ENCODE peak calls at places on chromosome 19, in ten cellular contexts. V is HFF-Myc; B is CD8-positive, alpha-beta T cell; C is left lung; U is fibroblast of lung; R is astrocyte of the cerebellum; D is bronchial epithelial cell; G is esophagus muscularis mucosa; I is PC-9; H is AG10803. S is an unnamed sample.

GRCh38 chr19:49786432-49786831 is 19.6 kb downstream of the AP2A1 start:
- DNase-seq in V (no peak), B (no peak), C (no peak), U (peak), R (no peak), D (peak), G (no peak), I (no peak), H (peak), S (no peak)

GRCh38 chr19:45512881-45513483 is 5.7 kb downstream of the VASP start:
- DNase-seq in V (no peak), B (no peak), C (no peak), U (no peak), R (no peak), D (no peak), G (no peak), I (no peak), H (no peak), S (no peak)

GRCh38 chr19:38975214-38975860 is at the start of gene FBXO17:
- DNase-seq in V (no peak), B (no peak), C (peak), U (peak), R (no peak), D (peak), G (no peak), I (peak), H (peak), S (no peak)

GRCh38 chr19:3785464-3785937 is 680 bp downstream of the MATK start:
- DNase-seq in V (no peak), B (peak), C (peak), U (no peak), R (no peak), D (no peak), G (no peak), I (no peak), H (no peak), S (no peak)

GRCh38 chr19:50537769-50538230 is 24.1 kb upstream of the ASPDH start:
- DNase-seq in V (peak), B (peak), C (peak), U (peak), R (peak), D (peak), G (no peak), I (peak), H (peak), S (peak)

GRCh38 chr19:23482829-23483228 is 87.6 kb upstream of the ZNF91 start:
- DNase-seq in V (no peak), B (no peak), C (no peak), U (no peak), R (no peak), D (no peak), G (no peak), I (peak), H (no peak), S (no peak)

GRCh38 chr19:3976495-3977241 is 5.8 kb upstream of the DAPK3 start:
- DNase-seq in V (no peak), B (no peak), C (no peak), U (no peak), R (no peak), D (no peak), G (no peak), I (no peak), H (peak), S (no peak)

GRCh38 chr19:40776966-40777794 is 867 bp upstream of the RAB4B start:
- DNase-seq in V (peak), B (peak), C (no peak), U (peak), R (peak), D (peak), G (peak), I (peak), H (peak), S (peak)

GRCh38 chr19:12265921-12266704 is 28.6 kb downstream of the ZNF44 start:
- DNase-seq in V (no peak), B (no peak), C (no peak), U (no peak), R (no peak), D (no peak), G (no peak), I (no peak), H (no peak), S (no peak)

GRCh38 chr19:15540435-15540834 is 32.1 kb downstream of the CYP4F22 start:
- DNase-seq in V (no peak), B (no peak), C (no peak), U (no peak), R (no peak), D (no peak), G (no peak), I (no peak), H (no peak), S (no peak)

GRCh38 chr19:38850976-38851621 is 1.3 kb upstream of the HNRNPL start:
- DNase-seq in V (no peak), B (peak), C (peak), U (no peak), R (no peak), D (no peak), G (no peak), I (no peak), H (no peak), S (no peak)

GRCh38 chr19:46674416-46675178 is 13.6 kb upstream of the DACT3 start:
- DNase-seq in V (no peak), B (no peak), C (no peak), U (no peak), R (no peak), D (peak), G (no peak), I (no peak), H (no peak), S (no peak)

GRCh38 chr19:18603255-18603957 is 3.2 kb downstream of the CRLF1 start:
- DNase-seq in V (no peak), B (no peak), C (no peak), U (no peak), R (no peak), D (no peak), G (no peak), I (no peak), H (peak), S (no peak)

GRCh38 chr19:575527-576506 is 3.4 kb downstream of the BSG start:
- DNase-seq in V (no peak), B (no peak), C (peak), U (peak), R (no peak), D (peak), G (no peak), I (peak), H (peak), S (no peak)

GRCh38 chr19:38247734-38248268 is 8.4 kb downstream of the PPP1R14A start:
- DNase-seq in V (no peak), B (no peak), C (no peak), U (no peak), R (no peak), D (no peak), G (no peak), I (no peak), H (peak), S (no peak)

GRCh38 chr19:50658438-50659317 is 9.4 kb downstream of the C19orf81 start:
- DNase-seq in V (no peak), B (peak), C (peak), U (peak), R (no peak), D (no peak), G (no peak), I (no peak), H (peak), S (no peak)

GRCh38 chr19:1725100-1726064 is 27.9 kb upstream of the ONECUT3 start:
- DNase-seq in V (no peak), B (no peak), C (peak), U (peak), R (no peak), D (no peak), G (no peak), I (no peak), H (peak), S (no peak)

GRCh38 chr19:12656899-12657571 is 9.5 kb downstream of the MAN2B1 start:
- DNase-seq in V (no peak), B (no peak), C (no peak), U (no peak), R (no peak), D (no peak), G (no peak), I (no peak), H (no peak), S (no peak)

GRCh38 chr19:45882652-45883585 is 3.0 kb downstream of the IRF2BP1 start:
- DNase-seq in V (peak), B (peak), C (peak), U (peak), R (peak), D (peak), G (peak), I (peak), H (peak), S (no peak)

GRCh38 chr19:10876459-10877240 is 5.3 kb downstream of the CARM1 start:
- DNase-seq in V (no peak), B (no peak), C (no peak), U (no peak), R (no peak), D (no peak), G (no peak), I (no peak), H (no peak), S (no peak)

GRCh38 chr19:12237143-12237839 is 57.4 kb downstream of the ZNF44 start:
- DNase-seq in V (no peak), B (no peak), C (no peak), U (no peak), R (no peak), D (no peak), G (no peak), I (no peak), H (no peak), S (no peak)

GRCh38 chr19:40438284-40438683 is 5.9 kb downstream of the SERTAD3 start:
- DNase-seq in V (no peak), B (no peak), C (no peak), U (no peak), R (no peak), D (no peak), G (no peak), I (no peak), H (no peak), S (no peak)

GRCh38 chr19:55248704-55249103 is 10.1 kb downstream of the PPP6R1 start:
- DNase-seq in V (no peak), B (no peak), C (no peak), U (no peak), R (no peak), D (no peak), G (no peak), I (no peak), H (no peak), S (no peak)

GRCh38 chr19:4319067-4319718 is 14.8 kb downstream of the FSD1 start:
- DNase-seq in V (no peak), B (no peak), C (no peak), U (no peak), R (no peak), D (no peak), G (no peak), I (no peak), H (no peak), S (no peak)

GRCh38 chr19:10835089-10835753 is 791 bp downstream of the TMED1 start:
- DNase-seq in V (no peak), B (no peak), C (peak), U (no peak), R (no peak), D (peak), G (no peak), I (no peak), H (no peak), S (peak)

GRCh38 chr19:34960940-34961679 is 2.9 kb downstream of the ZNF792 start:
- DNase-seq in V (no peak), B (no peak), C (no peak), U (no peak), R (no peak), D (no peak), G (no peak), I (no peak), H (no peak), S (no peak)

GRCh38 chr19:6233827-6234511 is 45.8 kb downstream of the MLLT1 start:
- DNase-seq in V (no peak), B (no peak), C (peak), U (no peak), R (no peak), D (no peak), G (no peak), I (no peak), H (peak), S (no peak)

GRCh38 chr19:45419396-45419795 is 4.3 kb downstream of the ERCC1 start:
- DNase-seq in V (no peak), B (no peak), C (no peak), U (no peak), R (no peak), D (no peak), G (no peak), I (no peak), H (no peak), S (no peak)

GRCh38 chr19:17957887-17958286 is 9.0 kb upstream of the KCNN1 start:
- DNase-seq in V (no peak), B (no peak), C (no peak), U (no peak), R (no peak), D (no peak), G (no peak), I (no peak), H (no peak), S (no peak)

GRCh38 chr19:794989-795658 is 2.1 kb upstream of the PTBP1 start:
- DNase-seq in V (no peak), B (no peak), C (peak), U (no peak), R (no peak), D (no peak), G (no peak), I (no peak), H (no peak), S (no peak)

GRCh38 chr19:34974631-34975030 is 10.6 kb upstream of the ZNF792 start:
- DNase-seq in V (no peak), B (no peak), C (no peak), U (no peak), R (no peak), D (no peak), G (no peak), I (no peak), H (peak), S (no peak)

GRCh38 chr19:14494910-14495677 is 833 bp downstream of the GIPC1 start:
- DNase-seq in V (no peak), B (no peak), C (no peak), U (no peak), R (no peak), D (peak), G (no peak), I (peak), H (no peak), S (no peak)
- H3K4me3 ChIP-seq in V (peak), B (peak), C (peak), U (peak), R (peak), D (peak), G (peak), I (peak), H (peak), S (peak)

GRCh38 chr19:42560731-42561130 is 32.5 kb upstream of the CEACAM1 start:
- DNase-seq in V (no peak), B (no peak), C (no peak), U (no peak), R (no peak), D (no peak), G (no peak), I (no peak), H (no peak), S (no peak)

GRCh38 chr19:42563352-42564210 is 31.1 kb downstream of the CEACAM8 start:
- DNase-seq in V (peak), B (no peak), C (no peak), U (peak), R (peak), D (peak), G (no peak), I (peak), H (peak), S (no peak)

GRCh38 chr19:42555801-42556200 is 27.5 kb upstream of the CEACAM1 start:
- DNase-seq in V (no peak), B (no peak), C (no peak), U (no peak), R (no peak), D (no peak), G (no peak), I (no peak), H (no peak), S (no peak)

GRCh38 chr19:42561512-42561911 is 33.2 kb downstream of the CEACAM8 start:
- DNase-seq in V (no peak), B (no peak), C (no peak), U (no peak), R (no peak), D (no peak), G (no peak), I (no peak), H (no peak), S (no peak)
- TF ChIP-seq CTCF in V (no peak), B (no peak), C (no peak), U (no peak), R (no peak), D (no peak), G (no peak), I (no peak), H (no peak), S (no peak)

GRCh38 chr19:32928806-32929205 is 43.0 kb downstream of the CEP89 start:
- DNase-seq in V (no peak), B (no peak), C (no peak), U (no peak), R (no peak), D (peak), G (no peak), I (no peak), H (no peak), S (no peak)
- H3K4me3 ChIP-seq in V (no peak), B (no peak), C (no peak), U (no peak), R (no peak), D (no peak), G (no peak), I (no peak), H (no peak), S (no peak)

GRCh38 chr19:33279430-33280350 is 22.6 kb downstream of the CEBPA start:
- DNase-seq in V (no peak), B (no peak), C (peak), U (no peak), R (no peak), D (no peak), G (no peak), I (no peak), H (no peak), S (no peak)

GRCh38 chr19:33282036-33282686 is 20.2 kb downstream of the CEBPA start:
- DNase-seq in V (no peak), B (no peak), C (peak), U (no peak), R (no peak), D (no peak), G (no peak), I (no peak), H (peak), S (no peak)

GRCh38 chr19:33280351-33280921 is 21.9 kb downstream of the CEBPA start:
- DNase-seq in V (no peak), B (no peak), C (peak), U (no peak), R (no peak), D (no peak), G (no peak), I (no peak), H (no peak), S (no peak)

GRCh38 chr19:33283578-33283977 is 18.8 kb downstream of the CEBPA start:
- DNase-seq in V (no peak), B (no peak), C (no peak), U (no peak), R (no peak), D (no peak), G (no peak), I (no peak), H (no peak), S (no peak)

DNA sequence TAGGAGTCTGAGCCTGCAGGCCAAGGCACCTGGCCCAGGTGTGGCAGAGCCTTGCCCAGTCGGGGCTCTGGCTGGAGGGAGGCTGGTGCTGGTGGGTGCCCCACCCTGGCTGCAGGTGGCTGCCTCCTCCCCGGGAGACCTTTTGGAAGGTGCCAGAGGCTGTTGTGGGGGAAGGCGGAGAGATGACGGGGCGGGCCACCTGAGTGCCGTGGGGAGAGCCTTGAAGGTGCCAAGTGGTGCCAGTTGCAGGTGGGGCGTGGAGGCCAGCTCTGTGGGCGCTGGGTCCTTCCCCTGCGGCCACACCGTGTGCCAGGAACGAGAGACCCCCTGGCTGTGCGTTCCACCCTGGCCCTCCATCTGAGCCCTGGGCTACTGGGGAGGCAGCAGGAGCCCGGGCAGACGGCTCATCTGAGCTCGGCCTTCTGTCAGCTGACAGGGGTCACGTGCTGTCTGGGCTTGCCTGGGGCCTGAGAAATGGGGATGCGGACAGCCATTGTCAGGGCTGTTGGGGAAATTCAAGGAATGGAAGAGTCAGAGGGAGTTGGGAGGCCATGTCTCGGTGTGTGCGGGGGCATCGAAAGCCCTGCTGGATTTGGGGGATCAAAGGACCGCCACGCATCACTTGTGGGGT is 20.9 kb downstream of the CEBPA start:
- DNase-seq in V (no peak), B (no peak), C (peak), U (no peak), R (no peak), D (no peak), G (no peak), I (no peak), H (no peak), S (no peak)
- TF ChIP-seq CTCF in V (no peak), B (no peak), C (no peak), U (no peak), R (no peak), D (no peak), G (no peak), I (no peak), H (no peak), S (no peak)

DNA sequence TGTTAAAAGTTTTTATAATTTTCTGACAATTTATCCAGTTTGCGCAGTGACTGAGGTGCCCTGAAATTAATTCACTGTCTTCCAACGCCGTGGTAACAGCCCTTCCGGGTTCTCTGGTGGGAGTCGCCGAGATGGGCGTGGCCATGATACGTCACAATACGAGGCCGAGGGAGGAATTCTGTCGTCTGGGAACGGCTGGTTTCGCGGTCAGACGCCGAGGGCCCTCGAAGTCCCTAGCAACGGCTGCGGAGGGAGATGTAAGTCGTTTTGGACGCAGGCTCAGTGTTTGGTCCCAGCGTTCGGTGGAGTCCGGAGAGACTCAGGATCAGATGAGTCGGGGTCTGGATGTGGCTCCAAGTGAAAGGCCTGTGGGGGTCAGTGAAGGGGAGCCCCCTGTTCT is 21.7 kb downstream of the ZNF613 start:
- DNase-seq in V (no peak), B (no peak), C (peak), U (peak), R (no peak), D (no peak), G (no peak), I (no peak), H (peak), S (no peak)
- H3K4me3 ChIP-seq in V (no peak), B (no peak), C (peak), U (peak), R (peak), D (no peak), G (peak), I (no peak), H (peak), S (no peak)

S was measured in LNCaP clone FGC.